ENCODE peak calls at places on chromosome 14, in five cellular contexts. One of them, this sample, is unnamed.

GRCh38 chr14:50924236-50924635 is 20.0 kb downstream of the PYGL start:
- DNase-seq in mesothelial cell of epicardium: no peak
- DNase-seq in Right ventricle myocardium superior: no peak
- DNase-seq in HFFc6: no peak
- DNase-seq in stimulated activated CD8-positive, alpha-beta memory T cell treated with anti-CD3 and anti-CD28 coated beads, Interleukin-15, amount 100 ng/mL, for 24 hours: no peak
- DNase-seq in this sample: no peak

GRCh38 chr14:96051642-96052540 is 12.7 kb downstream of the C14orf132 start:
- DNase-seq in HFFc6: no peak
- DNase-seq in mesothelial cell of epicardium: peak; percentile 25
- DNase-seq in Right ventricle myocardium superior: no peak
- DNase-seq in stimulated activated CD8-positive, alpha-beta memory T cell treated with anti-CD3 and anti-CD28 coated beads, Interleukin-15, amount 100 ng/mL, for 24 hours: no peak
- DNase-seq in this sample: no peak

GRCh38 chr14:77889971-77890442 is 90.1 kb downstream of the ADCK1 start:
- DNase-seq in mesothelial cell of epicardium: no peak
- DNase-seq in HFFc6: peak; percentile 84
- DNase-seq in Right ventricle myocardium superior: no peak
- DNase-seq in stimulated activated CD8-positive, alpha-beta memory T cell treated with anti-CD3 and anti-CD28 coated beads, Interleukin-15, amount 100 ng/mL, for 24 hours: no peak
- DNase-seq in this sample: no peak

GRCh38 chr14:49461529-49462401 is 124.4 kb downstream of the RPS29 start:
- DNase-seq in Right ventricle myocardium superior: no peak
- DNase-seq in mesothelial cell of epicardium: no peak
- DNase-seq in stimulated activated CD8-positive, alpha-beta memory T cell treated with anti-CD3 and anti-CD28 coated beads, Interleukin-15, amount 100 ng/mL, for 24 hours: no peak
- DNase-seq in HFFc6: peak; percentile 68
- DNase-seq in this sample: no peak

GRCh38 chr14:74720526-74720925 is 7.6 kb downstream of the FCF1 start:
- DNase-seq in mesothelial cell of epicardium: no peak
- DNase-seq in HFFc6: peak; percentile 36
- DNase-seq in stimulated activated CD8-positive, alpha-beta memory T cell treated with anti-CD3 and anti-CD28 coated beads, Interleukin-15, amount 100 ng/mL, for 24 hours: no peak
- DNase-seq in Right ventricle myocardium superior: no peak
- DNase-seq in this sample: no peak

GRCh38 chr14:80212025-80212402 is 710 bp upstream of the DIO2 start:
- DNase-seq in mesothelial cell of epicardium: no peak
- DNase-seq in HFFc6: peak; percentile 68
- DNase-seq in Right ventricle myocardium superior: no peak
- DNase-seq in stimulated activated CD8-positive, alpha-beta memory T cell treated with anti-CD3 and anti-CD28 coated beads, Interleukin-15, amount 100 ng/mL, for 24 hours: no peak
- DNase-seq in this sample: no peak

GRCh38 chr14:101509730-101510371 is 51.4 kb upstream of the DIO3 start:
- DNase-seq in HFFc6: no peak
- DNase-seq in mesothelial cell of epicardium: no peak
- DNase-seq in stimulated activated CD8-positive, alpha-beta memory T cell treated with anti-CD3 and anti-CD28 coated beads, Interleukin-15, amount 100 ng/mL, for 24 hours: no peak
- DNase-seq in Right ventricle myocardium superior: no peak
- DNase-seq in this sample: no peak

GRCh38 chr14:55427439-55427838 is 13.0 kb downstream of the TBPL2 start:
- DNase-seq in mesothelial cell of epicardium: no peak
- DNase-seq in Right ventricle myocardium superior: no peak
- DNase-seq in stimulated activated CD8-positive, alpha-beta memory T cell treated with anti-CD3 and anti-CD28 coated beads, Interleukin-15, amount 100 ng/mL, for 24 hours: no peak
- DNase-seq in HFFc6: no peak
- DNase-seq in this sample: no peak

GRCh38 chr14:55699131-55700057 is 119.4 kb downstream of the KTN1 start:
- DNase-seq in stimulated activated CD8-positive, alpha-beta memory T cell treated with anti-CD3 and anti-CD28 coated beads, Interleukin-15, amount 100 ng/mL, for 24 hours: no peak
- DNase-seq in HFFc6: peak; percentile 46
- DNase-seq in Right ventricle myocardium superior: no peak
- DNase-seq in mesothelial cell of epicardium: no peak
- DNase-seq in this sample: no peak

GRCh38 chr14:75751291-75751690 is 90.2 kb downstream of the TTLL5 start:
- DNase-seq in mesothelial cell of epicardium: no peak
- DNase-seq in HFFc6: peak; percentile 28
- DNase-seq in Right ventricle myocardium superior: no peak
- DNase-seq in stimulated activated CD8-positive, alpha-beta memory T cell treated with anti-CD3 and anti-CD28 coated beads, Interleukin-15, amount 100 ng/mL, for 24 hours: no peak
- DNase-seq in this sample: no peak

GRCh38 chr14:30854492-30854891 is 19.9 kb upstream of the COCH start:
- DNase-seq in HFFc6: no peak
- DNase-seq in Right ventricle myocardium superior: no peak
- DNase-seq in mesothelial cell of epicardium: no peak
- DNase-seq in stimulated activated CD8-positive, alpha-beta memory T cell treated with anti-CD3 and anti-CD28 coated beads, Interleukin-15, amount 100 ng/mL, for 24 hours: no peak
- DNase-seq in this sample: no peak

GRCh38 chr14:64720190-64720589 is 16.0 kb downstream of the PLEKHG3 start:
- DNase-seq in Right ventricle myocardium superior: no peak
- DNase-seq in stimulated activated CD8-positive, alpha-beta memory T cell treated with anti-CD3 and anti-CD28 coated beads, Interleukin-15, amount 100 ng/mL, for 24 hours: no peak
- DNase-seq in HFFc6: peak; percentile 77
- DNase-seq in mesothelial cell of epicardium: no peak
- DNase-seq in this sample: no peak

GRCh38 chr14:65224799-65225198 is 122.5 kb upstream of the MAX start:
- DNase-seq in Right ventricle myocardium superior: no peak
- DNase-seq in HFFc6: no peak
- DNase-seq in stimulated activated CD8-positive, alpha-beta memory T cell treated with anti-CD3 and anti-CD28 coated beads, Interleukin-15, amount 100 ng/mL, for 24 hours: no peak
- DNase-seq in mesothelial cell of epicardium: no peak
- DNase-seq in this sample: no peak

GRCh38 chr14:89720741-89721315 is 233.7 kb downstream of the EFCAB11 start:
- DNase-seq in HFFc6: no peak
- DNase-seq in Right ventricle myocardium superior: peak; percentile 58
- DNase-seq in stimulated activated CD8-positive, alpha-beta memory T cell treated with anti-CD3 and anti-CD28 coated beads, Interleukin-15, amount 100 ng/mL, for 24 hours: no peak
- DNase-seq in mesothelial cell of epicardium: no peak
- DNase-seq in this sample: no peak